ENCODE peak calls at places on chromosomes 7 and 10, in five cellular contexts. C is tibial artery, Z is breast epithelium, J is A549, F is heart right ventricle. N is an unnamed sample.

GRCh38 chr10:17805921-17806577 is 3.1 kb upstream of the MRC1 start:
- DNase-seq in Z (no peak), J (no peak), C (no peak), F (no peak), N (no peak)

GRCh38 chr7:98241674-98242241 is 10.3 kb downstream of the TECPR1 start:
- DNase-seq in C (no peak), J (no peak), Z (no peak), F (no peak), N (no peak)

GRCh38 chr10:72089618-72090017 is 1.3 kb upstream of the SPOCK2 start:
- DNase-seq in F (no peak), C (no peak), Z (no peak), J (no peak), N (no peak)

GRCh38 chr7:127437772-127438330 is 45.3 kb upstream of the ZNF800 start:
- DNase-seq in Z (no peak), C (no peak), J (no peak), F (no peak), N (peak)

GRCh38 chr7:132045002-132045401 is 488.6 kb upstream of the PODXL start:
- DNase-seq in Z (no peak), J (no peak), F (no peak), C (no peak), N (no peak)

GRCh38 chr7:128129224-128129864 is 98.1 kb upstream of the LRRC4 start:
- DNase-seq in F (no peak), C (no peak), J (no peak), Z (no peak), N (no peak)

GRCh38 chr7:101813414-101814019 is 3.9 kb upstream of the CUX1 start:
- DNase-seq in C (no peak), J (no peak), Z (no peak), F (no peak), N (no peak)

GRCh38 chr10:122130474-122131110 is 140.5 kb upstream of the BTBD16 start:
- DNase-seq in C (no peak), F (no peak), Z (no peak), J (no peak), N (no peak)

GRCh38 chr7:16051561-16052280 is 365.2 kb upstream of the MEOX2 start:
- DNase-seq in F (no peak), Z (no peak), J (no peak), C (no peak), N (no peak)

GRCh38 chr10:100930368-100930767 is 17.6 kb downstream of the SLF2 start:
- DNase-seq in Z (no peak), C (no peak), J (peak), F (no peak), N (no peak)

GRCh38 chr10:117198088-117198487 is 799 bp downstream of the KCNK18 start:
- DNase-seq in F (no peak), J (no peak), Z (no peak), C (no peak), N (no peak)

GRCh38 chr10:69466689-69467088 is 15.4 kb downstream of the TSPAN15 start:
- DNase-seq in Z (no peak), C (no peak), F (no peak), J (no peak), N (no peak)

GRCh38 chr10:117477961-117478670 is 64.4 kb upstream of the EMX2 start:
- DNase-seq in J (peak), C (no peak), F (no peak), Z (no peak), N (peak)

GRCh38 chr10:77383861-77384553 is 253.6 kb downstream of the KCNMA1 start:
- DNase-seq in Z (no peak), J (no peak), C (peak), F (no peak), N (no peak)

GRCh38 chr7:134403062-134403461 is 55.8 kb downstream of the AKR1B1 start:
- DNase-seq in Z (no peak), F (no peak), C (no peak), J (no peak), N (no peak)

GRCh38 chr7:73920406-73921134 is 59.6 kb downstream of the TMEM270 start:
- DNase-seq in J (no peak), F (no peak), C (no peak), Z (no peak), N (no peak)

GRCh38 chr7:72098812-72099211 is 313.3 kb downstream of the CALN1 start:
- DNase-seq in F (no peak), C (no peak), Z (no peak), J (no peak), N (peak)

GRCh38 chr7:91266931-91267557 is 2.8 kb downstream of the FZD1 start:
- DNase-seq in F (no peak), J (no peak), Z (no peak), C (no peak), N (no peak)

GRCh38 chr7:82477733-82478515 is 34.3 kb upstream of the CACNA2D1 start:
- DNase-seq in C (no peak), Z (no peak), J (no peak), F (no peak), N (no peak)

GRCh38 chr10:22505923-22506685 is 160.8 kb downstream of the SPAG6 start:
- DNase-seq in F (no peak), Z (no peak), J (no peak), C (no peak), N (no peak)

GRCh38 chr10:43121444-43121843 is 16.8 kb upstream of the CSGALNACT2 start:
- DNase-seq in Z (no peak), C (no peak), J (no peak), F (no peak), N (no peak)

GRCh38 chr7:107966701-107967100 is 36.3 kb downstream of the LAMB1 start:
- DNase-seq in Z (no peak), F (peak), J (no peak), C (no peak), N (peak)

GRCh38 chr10:77190275-77190674 is 447.3 kb downstream of the KCNMA1 start:
- DNase-seq in Z (no peak), J (no peak), F (no peak), C (no peak), N (no peak)

GRCh38 chr10:30996481-30996980 is 35.1 kb downstream of the ZNF438 start:
- DNase-seq in C (no peak), J (no peak), Z (no peak), F (no peak), N (peak)

GRCh38 chr7:73899731-73900142 is 38.8 kb downstream of the TMEM270 start:
- DNase-seq in J (no peak), F (no peak), Z (no peak), C (peak), N (peak)

GRCh38 chr7:132577206-132578049 is 1.2 kb upstream of the PLXNA4 start:
- DNase-seq in F (peak), C (peak), J (peak), Z (no peak), N (peak)

GRCh38 chr7:31687024-31687423 is at the start of gene PPP1R17:
- DNase-seq in J (no peak), F (peak), Z (no peak), C (no peak), N (no peak)

GRCh38 chr7:72343991-72344390 is 68.1 kb downstream of the CALN1 start:
- DNase-seq in J (no peak), F (no peak), Z (no peak), C (no peak), N (no peak)

GRCh38 chr10:21975378-21975990 is 28.0 kb downstream of the DNAJC1 start:
- DNase-seq in F (no peak), C (no peak), J (no peak), Z (no peak), N (peak)

GRCh38 chr7:45215611-45216062 is 58.0 kb downstream of the RAMP3 start:
- DNase-seq in J (no peak), F (no peak), C (no peak), Z (no peak), N (no peak)

GRCh38 chr10:123792579-123792978 is 99.0 kb downstream of the CPXM2 start:
- DNase-seq in C (no peak), Z (no peak), F (no peak), J (no peak), N (no peak)

GRCh38 chr10:32340596-32341180 is 6.3 kb downstream of the EPC1 start:
- DNase-seq in F (no peak), C (no peak), J (no peak), Z (no peak), N (no peak)

DNA sequence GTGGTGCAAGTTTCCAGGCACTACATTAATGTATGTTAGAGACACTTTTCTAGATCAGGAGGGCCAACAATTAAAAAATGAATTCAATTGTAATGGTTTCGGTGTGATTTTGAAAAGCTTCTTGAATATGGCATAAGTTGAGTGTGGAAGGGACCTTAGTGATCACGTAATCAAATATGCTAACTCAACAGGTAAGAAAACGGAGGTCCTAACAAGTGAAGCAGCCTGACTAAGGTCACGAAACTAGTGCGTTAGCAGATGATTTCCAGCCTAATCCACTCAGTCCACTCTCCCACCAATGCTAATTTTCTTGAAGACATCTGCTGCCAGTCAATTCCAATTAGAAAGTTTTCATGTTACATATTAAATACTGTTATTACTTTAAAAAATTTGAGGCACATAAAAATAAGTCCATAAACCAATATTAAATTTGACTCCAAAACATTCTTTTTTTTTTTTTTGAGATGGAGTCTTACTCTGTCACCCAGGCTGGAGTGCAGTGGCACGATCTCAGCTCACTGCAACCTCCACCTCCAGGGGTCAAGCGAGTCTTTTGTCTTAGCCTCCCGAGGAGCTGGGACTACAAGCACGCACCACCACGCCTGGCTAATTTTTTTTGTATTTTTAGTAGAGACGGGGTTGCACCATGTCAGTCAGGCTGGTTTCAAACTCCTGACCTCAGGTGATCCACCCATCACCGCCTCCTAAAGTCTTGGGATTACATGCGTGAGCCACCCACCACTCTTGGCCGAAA is 2.3 kb upstream of the RSBN1L start:
- DNase-seq in Z (no peak), C (no peak), F (no peak), J (no peak), N (no peak)
- H3K4me3 ChIP-seq in Z (no peak), C (no peak), F (peak), J (no peak), N (no peak)

DNA sequence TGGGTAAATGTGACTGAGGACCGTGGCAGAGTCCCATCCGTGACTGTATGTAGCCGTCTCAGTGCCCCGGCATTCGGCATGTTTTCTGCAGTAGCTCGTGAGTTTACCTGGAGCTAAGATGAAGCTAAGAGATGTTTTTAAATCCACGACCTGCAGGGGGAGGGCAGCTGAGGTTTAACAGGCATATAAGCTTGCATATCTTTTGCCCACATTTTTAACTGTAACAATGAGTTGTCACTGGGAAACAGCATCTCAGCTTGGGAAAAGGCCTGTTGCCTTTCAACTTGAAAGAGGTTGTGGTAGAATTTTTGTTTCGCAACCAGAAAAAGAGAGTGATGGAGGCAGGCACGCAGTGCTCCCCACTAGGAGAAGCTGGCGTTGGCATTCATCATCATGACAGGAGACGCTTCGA is 77.7 kb downstream of the CELF2 start:
- DNase-seq in J (no peak), Z (no peak), F (no peak), C (no peak), N (no peak)
- TF ChIP-seq CTCF in J (no peak), Z (no peak), F (no peak), C (no peak), N (no peak)

GRCh38 chr10:33341638-33342037 is 7.2 kb upstream of the NRP1 start:
- DNase-seq in F (no peak), J (no peak), Z (no peak), C (no peak), N (no peak)
- H3K4me3 ChIP-seq in F (peak), J (no peak), Z (no peak), C (peak), N (peak)

GRCh38 chr7:149547126-149547525 is 49.5 kb upstream of the ZNF746 start:
- DNase-seq in J (no peak), F (no peak), C (no peak), Z (no peak), N (no peak)
- TF ChIP-seq CTCF in J (no peak), F (no peak), C (no peak), Z (no peak), N (no peak)

GRCh38 chr7:157022681-157023588 is 12.5 kb upstream of the MNX1 start:
- DNase-seq in Z (no peak), J (no peak), F (no peak), C (no peak), N (no peak)

GRCh38 chr7:157023589-157023905 is 13.1 kb upstream of the MNX1 start:
- DNase-seq in J (no peak), Z (no peak), F (no peak), C (no peak), N (no peak)

GRCh38 chr7:157021071-157021891 is 10.8 kb upstream of the MNX1 start:
- DNase-seq in C (no peak), J (no peak), F (no peak), Z (peak), N (no peak)

GRCh38 chr7:157020514-157021070 is 10.1 kb upstream of the MNX1 start:
- DNase-seq in Z (peak), F (no peak), C (no peak), J (no peak), N (no peak)

GRCh38 chr7:157021893-157022680 is 11.6 kb upstream of the MNX1 start:
- DNase-seq in C (no peak), J (no peak), F (no peak), Z (peak), N (no peak)
- H3K4me3 ChIP-seq in C (no peak), J (peak), F (no peak), Z (no peak), N (no peak)

DNA sequence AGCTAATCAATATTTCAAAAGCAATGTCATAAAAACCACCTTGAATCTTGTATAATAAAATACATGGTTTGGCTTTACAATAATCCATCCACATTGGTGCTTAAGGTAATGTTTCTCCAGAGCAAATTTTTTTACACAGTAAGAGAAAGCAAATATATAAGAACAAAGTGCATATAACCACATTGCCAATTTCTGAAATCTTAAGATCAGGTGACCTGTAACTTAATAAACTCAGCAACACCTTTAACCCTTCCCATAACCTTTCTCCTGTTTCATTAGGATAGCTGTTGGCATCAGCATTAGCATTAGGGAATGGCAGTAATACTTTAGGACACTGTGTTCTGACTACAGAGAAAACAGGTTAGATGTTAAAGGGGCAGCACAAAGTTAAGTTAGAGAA is 155.9 kb upstream of the SEMA3D start:
- DNase-seq in C (no peak), Z (no peak), J (no peak), F (no peak), N (no peak)
- TF ChIP-seq CTCF in C (no peak), Z (no peak), J (no peak), F (no peak), N (no peak)

GRCh38 chr10:44960482-44961230 is 1.1 kb downstream of the RASSF4 start:
- DNase-seq in Z (no peak), J (no peak), C (no peak), F (peak), N (no peak)
- H3K4me3 ChIP-seq in Z (peak), J (no peak), C (peak), F (peak), N (no peak)

DNA sequence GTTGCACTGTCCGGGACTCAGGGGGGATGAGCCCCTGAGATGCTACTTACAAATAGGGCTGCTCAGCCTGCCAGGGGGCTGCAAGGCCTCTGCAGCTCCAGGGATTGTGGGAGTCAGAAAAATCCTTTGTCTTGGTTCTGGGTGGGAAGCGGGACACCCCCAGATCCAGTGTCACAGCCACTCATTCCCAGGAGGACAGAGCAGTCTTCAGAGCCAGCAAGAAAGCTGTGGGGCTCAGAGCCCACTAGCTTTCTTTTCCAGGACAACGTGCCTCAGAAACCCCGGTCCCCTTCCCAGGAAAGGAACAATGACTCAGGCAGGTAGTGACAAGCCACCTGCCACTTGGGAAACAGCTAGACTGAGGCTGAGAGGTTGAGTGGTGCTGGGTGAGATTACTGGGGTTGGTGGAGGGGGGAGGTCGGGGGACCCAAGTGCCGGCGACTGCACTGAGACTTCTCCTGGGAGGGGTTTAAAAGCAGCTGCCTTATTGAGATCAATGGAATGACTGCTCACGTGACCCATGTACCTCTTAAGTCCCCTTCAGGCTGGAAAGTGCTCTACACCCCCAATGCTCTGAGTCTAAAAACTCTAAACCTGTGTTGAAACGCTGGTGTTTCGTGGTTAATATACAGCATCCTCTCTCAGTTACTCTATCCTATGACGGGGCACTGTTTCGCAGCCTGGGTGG is 123.6 kb downstream of the UBE2H start:
- DNase-seq in C (no peak), F (no peak), J (no peak), Z (no peak), N (peak)
- TF ChIP-seq CTCF in C (no peak), F (no peak), J (no peak), Z (no peak), N (no peak)

GRCh38 chr7:42456756-42457276 is 219.8 kb upstream of the GLI3 start:
- DNase-seq in J (no peak), F (no peak), C (no peak), Z (no peak), N (no peak)

GRCh38 chr7:42457663-42458062 is 220.7 kb upstream of the GLI3 start:
- DNase-seq in J (no peak), Z (no peak), C (no peak), F (no peak), N (no peak)

GRCh38 chr7:42449431-42449830 is 212.4 kb upstream of the GLI3 start:
- DNase-seq in Z (no peak), F (no peak), C (no peak), J (no peak), N (no peak)

GRCh38 chr7:42456267-42456666 is 219.3 kb upstream of the GLI3 start:
- DNase-seq in Z (no peak), F (no peak), C (no peak), J (no peak), N (no peak)

GRCh38 chr7:42454006-42454405 is 217.0 kb upstream of the GLI3 start:
- DNase-seq in Z (no peak), J (no peak), F (no peak), C (no peak), N (peak)
- H3K4me3 ChIP-seq in Z (no peak), J (no peak), F (no peak), C (no peak), N (no peak)

DNA sequence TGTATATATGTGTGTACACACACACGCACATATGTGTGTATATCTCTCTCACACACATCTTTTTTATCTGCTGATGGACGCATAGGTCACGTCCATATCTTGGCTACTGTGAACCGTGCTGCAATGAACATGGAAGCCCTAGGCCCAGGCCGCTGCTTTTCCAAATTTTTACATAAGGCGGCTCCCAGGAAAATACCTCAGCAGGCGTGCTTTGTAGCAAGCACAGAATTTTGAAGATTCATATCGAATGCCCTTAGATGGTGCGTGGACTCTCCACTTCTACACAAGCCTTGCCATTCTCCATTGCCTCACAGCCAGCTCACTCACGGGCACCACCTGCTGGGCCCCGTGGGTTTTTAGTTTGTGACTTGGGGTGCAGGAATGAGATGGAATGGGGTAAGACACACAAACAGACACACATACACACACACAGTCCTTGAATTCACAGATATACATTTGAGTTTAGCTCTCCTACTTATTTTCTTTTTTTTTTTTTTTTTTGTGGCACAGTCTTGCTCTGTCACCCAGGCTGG is 57.9 kb upstream of the RNF32 start:
- DNase-seq in Z (no peak), C (no peak), F (no peak), J (no peak), N (no peak)
- TF ChIP-seq CTCF in Z (no peak), C (no peak), F (no peak), J (no peak), N (no peak)